ENCODE peak calls at places on chromosomes 6 and 20, in five cellular contexts. One of them, this sample, is unnamed.

GRCh38 chr6:92521553-92521952 is 897.8 kb downstream of the EPHA7 start:
- DNase-seq in HepG2: no peak
- DNase-seq in A549: no peak
- DNase-seq in endothelial cell of umbilical vein: peak
- DNase-seq in K562: no peak
- DNase-seq in this sample: no peak

GRCh38 chr20:17681741-17682102 is 320 bp downstream of the RRBP1 start:
- DNase-seq in endothelial cell of umbilical vein: no peak
- DNase-seq in K562: peak
- DNase-seq in A549: no peak
- DNase-seq in HepG2: no peak
- DNase-seq in this sample: no peak

GRCh38 chr6:164208371-164208770 is 793.9 kb downstream of the QKI start:
- DNase-seq in K562: no peak
- DNase-seq in HepG2: no peak
- DNase-seq in A549: no peak
- DNase-seq in endothelial cell of umbilical vein: no peak
- DNase-seq in this sample: no peak

GRCh38 chr20:23826541-23827018 is at the start of gene CST2:
- DNase-seq in K562: no peak
- DNase-seq in endothelial cell of umbilical vein: no peak
- DNase-seq in A549: no peak
- DNase-seq in HepG2: no peak
- DNase-seq in this sample: no peak

GRCh38 chr20:56985286-56985685 is 281.2 kb downstream of the BMP7 start:
- DNase-seq in A549: no peak
- DNase-seq in endothelial cell of umbilical vein: no peak
- DNase-seq in HepG2: no peak
- DNase-seq in K562: no peak
- DNase-seq in this sample: no peak

GRCh38 chr6:142902636-142903053 is 42.3 kb downstream of the HIVEP2 start:
- DNase-seq in endothelial cell of umbilical vein: peak
- DNase-seq in K562: peak
- DNase-seq in A549: no peak
- DNase-seq in HepG2: peak
- DNase-seq in this sample: peak

GRCh38 chr20:11652128-11652527 is 265.6 kb upstream of the BTBD3 start:
- DNase-seq in K562: no peak
- DNase-seq in A549: no peak
- DNase-seq in HepG2: no peak
- DNase-seq in endothelial cell of umbilical vein: no peak
- DNase-seq in this sample: no peak

GRCh38 chr6:90573624-90574023 is 13.2 kb downstream of the MAP3K7 start:
- DNase-seq in endothelial cell of umbilical vein: no peak
- DNase-seq in K562: no peak
- DNase-seq in HepG2: no peak
- DNase-seq in A549: no peak
- DNase-seq in this sample: no peak

GRCh38 chr20:58251979-58252591 is 23.6 kb upstream of the ANKRD60 start:
- DNase-seq in K562: peak
- DNase-seq in endothelial cell of umbilical vein: peak
- DNase-seq in HepG2: peak
- DNase-seq in A549: peak
- DNase-seq in this sample: peak

GRCh38 chr20:46151936-46152335 is 33.8 kb downstream of the CD40 start:
- DNase-seq in A549: peak
- DNase-seq in K562: peak
- DNase-seq in endothelial cell of umbilical vein: no peak
- DNase-seq in HepG2: peak
- DNase-seq in this sample: peak

GRCh38 chr20:8152183-8152582 is 20.1 kb downstream of the PLCB1 start:
- DNase-seq in A549: no peak
- DNase-seq in K562: no peak
- DNase-seq in HepG2: no peak
- DNase-seq in endothelial cell of umbilical vein: peak
- DNase-seq in this sample: peak

GRCh38 chr20:44447827-44448419 is 27.8 kb upstream of the TTPAL start:
- DNase-seq in K562: no peak
- DNase-seq in endothelial cell of umbilical vein: no peak
- DNase-seq in HepG2: no peak
- DNase-seq in A549: no peak
- DNase-seq in this sample: no peak
- TF ChIP-seq POLR2A in K562: no peak
- TF ChIP-seq POLR2A in endothelial cell of umbilical vein: no peak
- TF ChIP-seq POLR2A in HepG2: no peak
- TF ChIP-seq POLR2A in A549: no peak
- TF ChIP-seq POLR2A in this sample: no peak

DNA sequence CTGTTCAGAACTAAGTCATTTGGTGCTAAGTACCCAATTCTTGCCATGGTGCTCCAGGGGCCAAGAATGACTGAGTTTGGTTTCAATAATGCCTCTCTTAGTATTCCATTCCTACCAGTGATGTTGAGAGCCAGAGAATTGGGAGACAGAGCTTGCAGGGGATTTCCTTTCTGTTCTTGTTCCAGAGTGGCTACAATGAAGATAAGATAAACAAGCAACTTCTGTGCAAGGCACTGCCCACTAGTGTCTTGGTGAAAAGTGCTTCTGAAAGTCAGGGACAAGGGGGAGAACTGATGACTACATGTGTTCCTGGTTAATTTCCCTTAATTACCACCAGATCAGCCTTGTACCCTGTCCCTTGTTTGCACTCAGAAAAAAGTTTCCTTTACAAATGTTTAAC is 421.6 kb downstream of the BCKDHB start:
- DNase-seq in endothelial cell of umbilical vein: no peak
- DNase-seq in HepG2: no peak
- DNase-seq in A549: no peak
- DNase-seq in K562: no peak
- DNase-seq in this sample: no peak
- TF ChIP-seq MAX in endothelial cell of umbilical vein: no peak
- TF ChIP-seq MAX in HepG2: no peak
- TF ChIP-seq MAX in A549: no peak
- TF ChIP-seq MAX in K562: no peak
- TF ChIP-seq MAX in this sample: no peak

DNA sequence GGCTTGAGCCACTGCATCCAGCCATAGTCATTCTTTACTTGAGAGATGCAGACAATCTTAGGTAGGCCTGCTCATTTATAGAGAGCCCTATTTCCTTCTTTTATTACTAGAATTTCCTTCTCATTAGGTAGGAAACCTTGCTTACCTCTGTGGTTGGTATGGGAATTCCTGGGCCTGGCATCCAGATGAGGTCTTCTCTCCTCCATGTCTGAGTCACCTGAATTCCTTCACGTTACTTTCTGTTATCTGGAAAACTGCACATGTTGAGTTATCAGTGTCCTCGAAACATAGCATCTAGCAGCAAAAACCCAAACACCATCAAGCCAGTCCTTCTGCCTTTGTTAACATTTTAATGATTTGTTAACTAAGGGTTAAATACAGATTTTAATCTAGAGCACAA is 2.2 kb downstream of the ZNFX1 start:
- DNase-seq in endothelial cell of umbilical vein: no peak
- DNase-seq in A549: no peak
- DNase-seq in HepG2: no peak
- DNase-seq in K562: no peak
- DNase-seq in this sample: no peak
- TF ChIP-seq MYC in endothelial cell of umbilical vein: no peak
- TF ChIP-seq MYC in A549: no peak
- TF ChIP-seq MYC in HepG2: no peak
- TF ChIP-seq MYC in K562: no peak
- TF ChIP-seq MYC in this sample: no peak

GRCh38 chr6:12008366-12009179 is 3.5 kb upstream of the HIVEP1 start:
- DNase-seq in HepG2: peak
- DNase-seq in endothelial cell of umbilical vein: peak
- DNase-seq in K562: peak
- DNase-seq in A549: peak
- DNase-seq in this sample: peak
- TF ChIP-seq POLR2A in HepG2: peak
- TF ChIP-seq POLR2A in endothelial cell of umbilical vein: no peak
- TF ChIP-seq POLR2A in K562: peak
- TF ChIP-seq POLR2A in A549: no peak
- TF ChIP-seq POLR2A in this sample: peak

GRCh38 chr6:75167851-75168250 is 38.0 kb downstream of the COL12A1 start:
- DNase-seq in HepG2: no peak
- DNase-seq in A549: no peak
- DNase-seq in K562: no peak
- DNase-seq in endothelial cell of umbilical vein: no peak
- DNase-seq in this sample: no peak
- TF ChIP-seq MAX in HepG2: no peak
- TF ChIP-seq MAX in A549: no peak
- TF ChIP-seq MAX in K562: no peak
- TF ChIP-seq MAX in endothelial cell of umbilical vein: no peak
- TF ChIP-seq MAX in this sample: no peak

GRCh38 chr6:13354331-13355042 is 26.1 kb upstream of the TBC1D7 start:
- DNase-seq in endothelial cell of umbilical vein: peak
- DNase-seq in HepG2: no peak
- DNase-seq in A549: no peak
- DNase-seq in K562: peak
- DNase-seq in this sample: peak
- TF ChIP-seq MYC in endothelial cell of umbilical vein: no peak
- TF ChIP-seq MYC in HepG2: no peak
- TF ChIP-seq MYC in A549: no peak
- TF ChIP-seq MYC in K562: no peak
- TF ChIP-seq MYC in this sample: no peak

DNA sequence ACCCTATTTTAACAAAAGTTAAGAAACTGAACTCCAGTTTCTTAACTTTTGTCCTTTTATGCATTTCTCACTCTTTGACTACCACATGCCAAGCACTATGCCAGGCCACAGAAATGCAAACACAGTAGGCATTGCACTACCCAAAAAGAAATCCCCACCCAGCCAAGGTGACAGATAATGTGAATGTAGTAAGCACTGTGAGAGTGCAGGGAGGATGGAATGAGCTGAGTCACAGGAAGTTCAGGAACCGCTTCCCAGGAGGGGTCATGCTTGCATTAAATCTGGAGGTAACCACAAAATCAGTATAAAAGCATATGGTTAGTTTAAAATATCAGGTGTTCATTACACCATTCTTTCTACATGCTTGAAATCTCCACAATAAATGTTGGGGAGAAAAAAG is 20.1 kb upstream of the FAM83C start:
- DNase-seq in HepG2: peak
- DNase-seq in K562: peak
- DNase-seq in A549: peak
- DNase-seq in endothelial cell of umbilical vein: peak
- DNase-seq in this sample: peak
- TF ChIP-seq POLR2A in HepG2: no peak
- TF ChIP-seq POLR2A in K562: no peak
- TF ChIP-seq POLR2A in A549: no peak
- TF ChIP-seq POLR2A in endothelial cell of umbilical vein: no peak
- TF ChIP-seq POLR2A in this sample: no peak

This sample was measured in NB4.